ENCODE peak calls at places on chromosomes 11 and 22, in nine cellular contexts. S, Y, X, N, V, F, H, P and Q are unnamed samples.

GRCh38 chr11:130170345-130170744 is 10.8 kb downstream of the ST14 start:
- DNase-seq in H (no peak), X (no peak), F (no peak), N (no peak), Y (no peak), V (no peak), P (no peak), S (no peak), Q (no peak)

GRCh38 chr11:48164836-48165235 is 51.8 kb upstream of the OR4B1 start:
- DNase-seq in X (no peak), S (no peak), H (no peak), N (no peak), Y (no peak), F (no peak), V (no peak), P (no peak), Q (no peak)

GRCh38 chr22:46636221-46637002 is 16.2 kb downstream of the GRAMD4 start:
- DNase-seq in S (no peak), V (no peak), F (no peak), P (no peak), X (peak), N (no peak), H (no peak), Y (no peak), Q (no peak)

GRCh38 chr11:122814401-122814800 is 23.9 kb upstream of the CRTAM start:
- DNase-seq in S (peak), V (no peak), Y (no peak), F (no peak), N (no peak), P (no peak), H (peak), X (no peak), Q (no peak)

GRCh38 chr11:100602716-100603115 is 84.4 kb upstream of the ARHGAP42 start:
- DNase-seq in P (peak), N (no peak), V (no peak), Y (no peak), F (no peak), H (no peak), S (no peak), X (no peak), Q (no peak)

GRCh38 chr11:129652828-129653227 is 162.8 kb upstream of the TMEM45B start:
- DNase-seq in H (peak), N (no peak), V (no peak), F (no peak), S (no peak), P (no peak), Y (no peak), X (no peak), Q (no peak)

GRCh38 chr22:47055073-47055355 is 292.6 kb downstream of the TBC1D22A start:
- DNase-seq in V (no peak), X (no peak), H (no peak), S (no peak), Y (no peak), N (no peak), P (no peak), F (no peak), Q (no peak)

GRCh38 chr11:3217751-3218482 is 696 bp downstream of the MRGPRG start:
- DNase-seq in F (no peak), H (no peak), N (no peak), P (no peak), S (peak), Y (peak), X (no peak), V (no peak), Q (peak)

GRCh38 chr22:38823076-38823475 is 20.8 kb downstream of the NPTXR start:
- DNase-seq in H (no peak), F (no peak), N (no peak), X (no peak), P (no peak), Y (no peak), S (no peak), V (no peak), Q (no peak)

GRCh38 chr11:19910931-19911330 is 198.3 kb downstream of the NAV2 start:
- DNase-seq in P (no peak), Y (no peak), H (no peak), S (no peak), X (no peak), V (no peak), N (no peak), F (no peak), Q (no peak)

GRCh38 chr11:74138572-74138971 is 32.2 kb downstream of the C2CD3 start:
- DNase-seq in V (peak), N (no peak), F (no peak), H (peak), Y (no peak), S (no peak), X (no peak), P (peak), Q (no peak)

GRCh38 chr11:78946945-78947914 is 372.6 kb upstream of the NARS2 start:
- DNase-seq in S (peak), F (no peak), X (no peak), Y (no peak), H (no peak), N (no peak), V (no peak), P (no peak), Q (no peak)

GRCh38 chr11:35907648-35908431 is 36.0 kb upstream of the LDLRAD3 start:
- DNase-seq in Y (no peak), X (no peak), N (no peak), V (peak), S (no peak), F (no peak), H (peak), P (peak), Q (no peak)

GRCh38 chr11:44403176-44403575 is 93.2 kb upstream of the ALX4 start:
- DNase-seq in N (no peak), S (no peak), F (no peak), V (no peak), X (no peak), H (no peak), P (no peak), Y (no peak), Q (no peak)

GRCh38 chr11:65651589-65652510 is 10.9 kb downstream of the RELA start:
- DNase-seq in V (peak), N (peak), H (peak), Y (no peak), F (no peak), P (no peak), X (peak), S (peak), Q (no peak)

GRCh38 chr22:21972293-21972779 is 10.3 kb downstream of the TOP3B start:
- DNase-seq in V (no peak), H (peak), S (peak), X (no peak), Y (no peak), N (no peak), F (peak), P (no peak), Q (peak)

GRCh38 chr11:94834931-94835330 is 66.8 kb downstream of the AMOTL1 start:
- DNase-seq in X (no peak), H (peak), F (no peak), N (no peak), Y (no peak), V (no peak), S (no peak), P (no peak), Q (no peak)

GRCh38 chr22:43222281-43222680 is 35.3 kb upstream of the TTLL12 start:
- DNase-seq in V (peak), P (no peak), N (no peak), S (no peak), F (no peak), H (peak), Y (peak), X (peak), Q (no peak)

GRCh38 chr11:60954421-60954820 is 2.4 kb upstream of the SLC15A3 start:
- DNase-seq in F (no peak), X (no peak), S (no peak), P (no peak), N (no peak), V (no peak), H (no peak), Y (no peak), Q (no peak)

GRCh38 chr11:65426839-65427690 is 4.5 kb downstream of the NEAT1 start:
- DNase-seq in X (peak), Y (peak), P (no peak), H (peak), F (peak), S (peak), N (peak), V (peak), Q (peak)

GRCh38 chr11:121965330-121965729 is 150.7 kb downstream of the BLID start:
- DNase-seq in N (no peak), V (no peak), H (peak), X (peak), P (no peak), F (no peak), S (no peak), Y (peak), Q (no peak)